ENCODE peak calls at places on chromosomes 7 and 10, in eight cellular contexts. H, U, Y, T, G, X, Z and C are unnamed samples. For H3K4me1, the result is how much of the 10 kb centered on the place peaks cover.

GRCh38 chr10:78964952-78965633 is 103.7 kb upstream of the ZMIZ1 start:
- DNase-seq in H (peak), U (peak), Y (peak), T (no peak), G (peak), X (peak), Z (peak), C (peak)

GRCh38 chr7:108455833-108456677 is at the start of gene NRCAM:
- DNase-seq in H (no peak), U (no peak), Y (no peak), T (no peak), G (peak), X (peak), Z (no peak), C (peak)

GRCh38 chr10:28250782-28251181 is 52.1 kb downstream of the MPP7 start:
- DNase-seq in H (no peak), U (no peak), Y (peak), T (no peak), G (no peak), X (peak), Z (no peak), C (no peak)

GRCh38 chr10:6916601-6917000 is 336.5 kb upstream of the PRKCQ start:
- DNase-seq in H (no peak), U (no peak), Y (no peak), T (no peak), G (no peak), X (no peak), Z (no peak), C (no peak)

GRCh38 chr10:29951441-29951931 is 107.9 kb downstream of the JCAD start:
- DNase-seq in H (peak), U (no peak), Y (peak), T (no peak), G (peak), X (peak), Z (no peak), C (peak)

GRCh38 chr7:104982773-104983619 is 31.0 kb upstream of the KMT2E start:
- DNase-seq in H (no peak), U (no peak), Y (no peak), T (no peak), G (peak), X (no peak), Z (no peak), C (no peak)

GRCh38 chr10:44470779-44471178 is 85.9 kb upstream of the CXCL12 start:
- DNase-seq in H (no peak), U (no peak), Y (no peak), T (no peak), G (no peak), X (no peak), Z (no peak), C (no peak)

GRCh38 chr10:92342801-92343200 is 51.8 kb downstream of the MARCHF5 start:
- DNase-seq in H (no peak), U (no peak), Y (peak), T (no peak), G (no peak), X (no peak), Z (no peak), C (no peak)

GRCh38 chr10:71281646-71282322 is 37.3 kb upstream of the SLC29A3 start:
- DNase-seq in H (no peak), U (no peak), Y (no peak), T (no peak), G (no peak), X (no peak), Z (no peak), C (no peak)

GRCh38 chr7:17674166-17674955 is 265.9 kb downstream of the SNX13 start:
- DNase-seq in H (peak), U (peak), Y (no peak), T (no peak), G (no peak), X (no peak), Z (no peak), C (peak)
- H3K27ac ChIP-seq in H (peak), U (no peak), Y (no peak), T (no peak), G (no peak), X (no peak), Z (no peak), C (no peak)

GRCh38 chr10:124086787-124087671 is 6.4 kb downstream of the CHST15 start:
- DNase-seq in H (no peak), U (peak), Y (no peak), T (no peak), G (no peak), X (no peak), Z (no peak), C (no peak)

GRCh38 chr10:124089859-124090258 is 3.5 kb downstream of the CHST15 start:
- DNase-seq in H (no peak), U (peak), Y (no peak), T (no peak), G (no peak), X (no peak), Z (no peak), C (no peak)

GRCh38 chr10:124087672-124088634 is 5.4 kb downstream of the CHST15 start:
- DNase-seq in H (peak), U (peak), Y (no peak), T (no peak), G (peak), X (no peak), Z (no peak), C (no peak)

GRCh38 chr10:124090630-124091209 is 2.7 kb downstream of the CHST15 start:
- DNase-seq in H (peak), U (no peak), Y (no peak), T (no peak), G (peak), X (no peak), Z (no peak), C (no peak)

DNA sequence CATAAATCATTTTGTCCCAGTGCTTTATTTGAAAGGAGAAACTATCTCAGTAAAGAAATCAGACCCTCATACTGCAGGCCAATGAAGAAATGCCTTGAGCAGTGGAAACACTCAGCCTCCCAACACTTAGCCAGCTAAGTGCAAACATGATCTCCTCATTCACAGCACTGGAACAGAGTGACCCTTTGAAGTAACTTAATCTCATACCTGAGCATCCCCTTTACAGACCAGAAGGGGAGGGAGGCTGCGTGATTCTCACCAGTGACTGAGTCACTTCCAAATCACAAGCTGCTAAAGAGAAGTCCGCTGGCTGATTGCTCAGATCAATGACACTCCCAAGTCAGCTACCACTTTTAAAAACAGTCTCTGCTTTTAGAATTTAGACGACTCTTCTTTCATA is 4.5 kb downstream of the CHST15 start:
- DNase-seq in H (no peak), U (no peak), Y (no peak), T (no peak), G (no peak), X (no peak), Z (no peak), C (no peak)
- H3K4me1 ChIP-seq in H (under half), U (under half), Y (under half), T (under half), G (under half), X (under half), Z (half or more), C (under half)

GRCh38 chr10:31701546-31701945 is 227.1 kb downstream of the ARHGAP12 start:
- DNase-seq in H (no peak), U (no peak), Y (no peak), T (no peak), G (no peak), X (no peak), Z (no peak), C (peak)
- H3K27ac ChIP-seq in H (peak), U (peak), Y (no peak), T (peak), G (peak), X (no peak), Z (peak), C (peak)

GRCh38 chr7:74181821-74182220 is 7.7 kb downstream of the EIF4H start:
- DNase-seq in H (no peak), U (no peak), Y (no peak), T (no peak), G (no peak), X (no peak), Z (no peak), C (no peak)
- H3K4me1 ChIP-seq in H (under half), U (under half), Y (under half), T (half or more), G (half or more), X (under half), Z (half or more), C (under half)

DNA sequence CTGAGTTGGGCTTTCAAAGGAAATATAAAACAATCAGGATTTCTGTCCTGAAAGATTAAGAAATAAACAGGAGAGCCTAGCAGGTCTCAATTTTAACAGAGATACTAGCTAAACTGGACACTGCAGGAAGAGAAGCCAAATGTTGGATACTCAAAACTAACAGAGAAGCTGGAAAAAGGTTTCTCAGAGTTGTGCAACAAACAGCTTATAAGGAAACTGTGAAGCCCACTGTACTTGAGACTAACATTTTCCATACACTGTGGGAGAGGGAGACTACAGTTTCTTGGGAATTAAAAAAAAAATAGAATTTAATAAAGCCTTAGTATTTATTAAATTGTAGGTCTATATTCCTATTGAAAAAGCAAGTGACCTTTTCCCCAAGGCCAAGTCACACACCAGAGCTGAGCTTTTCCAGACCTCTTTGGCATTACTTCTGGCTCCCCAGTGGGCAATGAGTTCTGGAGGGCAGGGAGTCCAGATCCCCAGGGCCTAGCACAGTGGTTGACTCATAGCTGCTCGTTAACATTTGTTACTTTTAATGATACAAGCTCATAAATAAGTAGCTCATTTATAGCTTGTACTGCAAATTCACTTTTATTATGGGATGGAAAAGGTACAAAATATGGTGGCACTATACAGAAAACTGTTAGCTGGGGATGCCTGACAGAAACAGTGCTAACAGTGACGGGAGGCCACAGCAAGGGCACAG is 68.3 kb downstream of the MINDY3 start:
- DNase-seq in H (no peak), U (peak), Y (peak), T (peak), G (no peak), X (peak), Z (peak), C (peak)
- H3K27ac ChIP-seq in H (peak), U (peak), Y (peak), T (no peak), G (no peak), X (peak), Z (peak), C (no peak)

GRCh38 chr7:98288064-98288823 is 6.8 kb downstream of the BRI3 start:
- DNase-seq in H (no peak), U (no peak), Y (no peak), T (no peak), G (peak), X (no peak), Z (no peak), C (no peak)
- H3K4me1 ChIP-seq in H (under half), U (under half), Y (under half), T (half or more), G (half or more), X (half or more), Z (half or more), C (under half)

DNA sequence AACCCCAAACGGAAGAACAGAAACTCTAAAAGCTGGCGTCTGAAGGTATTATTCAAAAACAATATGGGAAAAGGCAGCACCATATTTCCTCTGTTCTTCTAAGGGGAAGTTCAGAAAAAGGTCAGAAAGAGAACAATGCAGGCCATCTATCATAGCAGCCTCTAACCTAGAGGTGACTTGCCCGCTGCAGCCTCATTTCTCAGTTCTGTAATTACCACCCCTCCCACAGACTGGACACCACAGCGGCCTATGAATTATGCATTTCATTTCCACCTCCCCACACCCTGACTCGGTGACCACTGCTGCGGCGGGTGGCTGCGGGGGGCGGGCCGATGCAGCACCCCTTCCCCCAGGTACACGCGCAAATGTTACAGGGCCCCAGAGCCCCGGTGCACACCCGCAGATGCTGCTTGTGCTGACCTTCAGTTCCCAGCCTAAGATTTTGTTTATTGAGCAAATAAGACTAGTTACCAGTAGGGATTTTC is 125.5 kb downstream of the CLEC2L start:
- DNase-seq in H (no peak), U (no peak), Y (no peak), T (peak), G (peak), X (no peak), Z (no peak), C (peak)
- H3K27ac ChIP-seq in H (peak), U (no peak), Y (no peak), T (peak), G (peak), X (no peak), Z (peak), C (peak)